ENCODE peak calls at places on chromosome 18, in eight cellular contexts. H is Peyer's patch, T is astrocyte of the spinal cord, I is heart right ventricle, U is suprapubic skin, X is tibial nerve, J is kidney, K is psoas muscle. P is an unnamed sample.

GRCh38 chr18:79106084-79106483 is 36.9 kb downstream of the ATP9B start:
- DNase-seq in U (no peak), T (no peak), K (no peak), I (no peak), J (no peak), H (no peak), X (no peak), P (no peak)

GRCh38 chr18:63162271-63163014 is 157.1 kb downstream of the BCL2 start:
- DNase-seq in J (no peak), K (no peak), U (no peak), H (peak), X (no peak), I (no peak), T (no peak), P (no peak)

GRCh38 chr18:46541626-46542189 is 115.3 kb downstream of the LOXHD1 start:
- DNase-seq in K (no peak), X (no peak), T (no peak), U (no peak), H (no peak), I (no peak), J (no peak), P (no peak)

GRCh38 chr18:5543036-5543671 is 643 bp downstream of the EPB41L3 start:
- DNase-seq in X (no peak), I (no peak), T (no peak), H (no peak), J (peak), U (no peak), K (peak), P (no peak)

GRCh38 chr18:70015127-70015526 is 67.5 kb upstream of the CD226 start:
- DNase-seq in H (no peak), J (no peak), X (no peak), K (no peak), T (no peak), U (no peak), I (peak), P (no peak)

GRCh38 chr18:22563098-22563707 is 145.5 kb upstream of the CTAGE1 start:
- DNase-seq in K (no peak), I (peak), X (no peak), J (no peak), U (no peak), T (peak), H (no peak), P (no peak)

GRCh38 chr18:32661486-32662299 is 111.1 kb downstream of the KLHL14 start:
- DNase-seq in T (peak), J (no peak), H (no peak), I (no peak), X (no peak), U (no peak), K (no peak), P (no peak)

GRCh38 chr18:79393181-79393598 is 2.5 kb upstream of the NFATC1 start:
- DNase-seq in X (peak), K (no peak), J (peak), I (no peak), T (no peak), U (no peak), H (peak), P (no peak)

GRCh38 chr18:49764032-49764431 is 49.3 kb downstream of the ACAA2 start:
- DNase-seq in J (no peak), U (no peak), I (no peak), H (no peak), K (no peak), T (peak), X (no peak), P (no peak)

GRCh38 chr18:5824370-5824984 is 70.8 kb downstream of the TMEM200C start:
- DNase-seq in I (no peak), T (no peak), U (no peak), K (no peak), H (no peak), J (no peak), X (no peak), P (no peak)

GRCh38 chr18:13260114-13260926 is 41.8 kb downstream of the LDLRAD4 start:
- DNase-seq in K (no peak), H (no peak), J (no peak), X (no peak), I (no peak), T (no peak), U (peak), P (peak)

GRCh38 chr18:23259701-23260661 is 124.7 kb downstream of the CABLES1 start:
- DNase-seq in X (peak), I (peak), J (peak), H (peak), U (no peak), K (peak), T (peak), P (peak)

GRCh38 chr18:63949068-63949737 is at the start of gene HMSD:
- DNase-seq in I (no peak), T (peak), U (no peak), H (peak), K (peak), X (peak), J (peak), P (peak)

GRCh38 chr18:26480897-26481795 is 67.2 kb downstream of the KCTD1 start:
- DNase-seq in H (no peak), K (no peak), J (no peak), I (no peak), U (no peak), T (peak), X (no peak), P (no peak)

GRCh38 chr18:21191596-21192307 is 50.3 kb upstream of the GREB1L start:
- DNase-seq in K (peak), I (peak), T (peak), X (no peak), J (no peak), H (no peak), U (no peak), P (peak)

GRCh38 chr18:24470805-24471204 is 10.4 kb downstream of the HRH4 start:
- DNase-seq in U (no peak), T (no peak), I (no peak), X (no peak), H (no peak), K (no peak), J (no peak), P (no peak)

GRCh38 chr18:55234366-55235093 is 275.3 kb upstream of the CCDC68 start:
- DNase-seq in K (peak), H (peak), I (peak), J (peak), T (peak), X (peak), U (peak), P (peak)

GRCh38 chr18:46427216-46427995 is 229.6 kb downstream of the LOXHD1 start:
- DNase-seq in K (no peak), T (no peak), X (no peak), I (no peak), J (no peak), U (no peak), H (no peak), P (peak)

GRCh38 chr18:76958692-76959341 is 136.5 kb downstream of the ZNF236 start:
- DNase-seq in T (no peak), H (no peak), K (no peak), I (peak), J (no peak), U (no peak), X (no peak), P (no peak)

GRCh38 chr18:63975632-63976031 is 5.8 kb downstream of the SERPINB8 start:
- DNase-seq in H (no peak), I (no peak), K (no peak), U (no peak), X (no peak), T (no peak), J (no peak), P (no peak)

GRCh38 chr18:75923169-75923568 is 495.7 kb upstream of the SMIM21 start:
- DNase-seq in K (peak), X (peak), I (peak), U (no peak), J (no peak), T (peak), H (no peak), P (peak)

GRCh38 chr18:25299426-25299825 is 52.5 kb downstream of the ZNF521 start:
- DNase-seq in J (no peak), U (no peak), K (no peak), X (no peak), I (no peak), T (peak), H (no peak), P (no peak)

GRCh38 chr18:51537487-51537886 is 340.0 kb upstream of the MEX3C start:
- DNase-seq in T (no peak), I (peak), H (peak), U (no peak), J (no peak), K (no peak), X (no peak), P (no peak)

GRCh38 chr18:59502222-59502898 is 143.3 kb upstream of the LMAN1 start:
- DNase-seq in T (peak), K (no peak), J (no peak), X (no peak), H (no peak), I (peak), U (no peak), P (no peak)

DNA sequence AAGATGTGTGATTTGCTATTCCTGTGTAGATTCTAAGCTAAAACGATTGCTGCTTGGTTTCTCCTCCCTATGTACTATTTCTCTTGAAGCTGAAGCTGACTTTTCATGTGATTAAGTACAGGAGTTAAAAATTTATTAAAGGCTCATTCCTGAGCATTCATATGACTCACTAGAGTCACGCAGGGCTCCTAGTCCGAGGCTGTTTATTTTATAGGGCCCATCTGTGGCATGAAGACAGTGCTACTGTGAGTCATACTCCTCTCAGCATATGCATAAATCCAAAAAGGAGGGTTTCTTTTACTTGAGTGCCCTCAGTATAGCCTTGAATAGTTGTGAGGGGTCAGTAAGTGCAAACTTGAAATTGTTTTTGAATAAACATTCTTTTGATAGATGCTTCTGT is 378.8 kb downstream of the PTPRM start:
- DNase-seq in T (peak), X (no peak), U (no peak), I (no peak), J (no peak), H (no peak), K (no peak), P (no peak)
- TF ChIP-seq CTCF in T (no peak), X (no peak), U (no peak), I (no peak), J (no peak), H (no peak), K (no peak), P (no peak)

DNA sequence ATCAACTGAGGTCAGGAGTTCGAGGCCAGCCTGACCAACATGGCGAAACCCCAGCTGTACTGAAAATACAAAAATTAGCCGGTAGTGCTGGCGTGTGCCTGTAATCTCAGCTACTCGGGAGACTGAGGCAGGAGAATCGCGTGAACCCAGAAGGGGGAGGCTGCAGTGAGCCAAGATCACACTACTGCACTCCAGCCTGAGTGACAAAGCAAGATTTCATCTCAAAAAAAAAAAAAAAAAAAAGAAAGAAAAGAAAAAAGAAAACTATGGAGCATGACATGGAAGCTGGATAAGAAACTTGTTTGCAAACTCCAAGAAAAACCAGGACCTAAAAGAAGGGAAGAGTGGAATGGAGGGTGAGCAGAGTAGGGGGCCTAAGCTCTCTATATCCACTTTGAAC is 1.9 kb upstream of the CHMP1B start:
- DNase-seq in H (no peak), J (no peak), T (no peak), U (no peak), K (no peak), I (no peak), X (no peak), P (peak)
- H3K4me3 ChIP-seq in H (no peak), J (no peak), T (no peak), U (peak), K (peak), I (no peak), X (no peak), P (no peak)

GRCh38 chr18:57959278-57959677 is 84.7 kb upstream of the NEDD4L start:
- DNase-seq in X (no peak), K (no peak), T (peak), H (peak), I (no peak), J (no peak), U (no peak), P (no peak)
- TF ChIP-seq CTCF in X (no peak), K (no peak), T (peak), H (no peak), I (peak), J (peak), U (no peak), P (no peak)

DNA sequence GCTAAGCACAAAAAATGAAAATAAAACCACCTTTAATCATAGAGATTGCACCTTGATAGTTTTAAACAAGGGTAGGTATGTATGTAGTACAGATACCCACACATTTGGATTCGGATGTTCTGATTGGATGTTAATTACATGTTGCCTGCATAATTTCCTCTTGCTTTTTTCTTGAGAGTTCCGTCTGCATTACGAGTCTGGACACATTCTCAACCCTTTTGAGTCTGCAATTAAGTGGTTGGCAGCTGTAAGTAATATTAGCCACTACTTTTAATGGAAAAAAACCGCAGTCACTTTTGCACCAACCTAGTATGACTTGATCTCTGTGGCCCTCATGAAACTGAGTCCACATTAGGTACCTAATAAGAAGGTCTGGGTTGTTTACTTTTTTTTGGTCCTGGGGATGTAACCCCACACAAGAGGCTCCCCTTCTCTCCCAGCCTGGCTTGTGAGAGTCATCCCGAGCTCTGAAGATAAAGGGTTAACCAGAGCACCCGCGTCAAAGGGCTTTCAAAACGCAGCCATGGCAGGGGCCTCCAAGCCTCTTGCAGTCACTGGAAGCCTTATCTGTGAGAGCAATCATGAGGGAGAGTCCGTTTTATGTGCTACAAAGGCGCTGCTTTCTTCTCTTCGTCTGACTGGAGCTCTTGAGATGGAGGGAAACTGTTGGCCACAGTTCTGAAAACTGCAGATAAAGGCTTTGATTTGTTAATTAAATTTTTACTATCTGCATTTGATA is 217.4 kb downstream of the VAPA start:
- DNase-seq in J (no peak), K (no peak), H (no peak), X (no peak), I (no peak), U (no peak), T (no peak), P (no peak)
- H3K4me3 ChIP-seq in J (no peak), K (peak), H (no peak), X (no peak), I (peak), U (peak), T (no peak), P (no peak)

GRCh38 chr18:56872140-56872539 is 221.0 kb downstream of the WDR7 start:
- DNase-seq in H (no peak), K (no peak), X (no peak), I (no peak), J (no peak), U (no peak), T (no peak), P (no peak)
- TF ChIP-seq CTCF in H (no peak), K (no peak), X (no peak), I (no peak), J (no peak), U (no peak), T (no peak), P (no peak)

GRCh38 chr18:58496231-58496630 is 132.7 kb downstream of the ALPK2 start:
- DNase-seq in X (no peak), T (peak), I (no peak), H (no peak), U (no peak), J (no peak), K (no peak), P (no peak)
- H3K4me3 ChIP-seq in X (no peak), T (no peak), I (no peak), H (no peak), U (no peak), J (no peak), K (no peak), P (no peak)

DNA sequence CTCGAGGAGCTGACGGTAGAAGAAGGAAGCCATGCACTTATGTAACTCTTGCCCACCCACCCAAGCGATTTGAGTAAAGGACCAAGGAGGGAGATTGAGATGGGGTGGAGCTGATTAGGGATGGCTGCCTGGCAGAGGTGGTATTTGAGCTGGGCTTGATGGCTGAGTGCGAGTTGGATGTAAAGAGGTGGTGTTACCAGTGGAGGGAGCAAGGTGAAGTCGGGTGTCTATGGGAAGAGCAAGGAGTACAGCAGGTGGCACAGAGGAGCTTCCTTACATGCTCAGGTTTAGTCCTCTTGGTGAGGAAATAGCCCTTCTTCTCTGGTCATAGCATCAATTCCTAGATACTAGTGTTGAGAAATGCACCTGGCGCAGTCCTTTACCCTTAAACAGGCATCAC is 294.2 kb upstream of the SKOR2 start:
- DNase-seq in T (no peak), K (no peak), H (no peak), U (no peak), J (no peak), X (no peak), I (no peak), P (no peak)
- TF ChIP-seq CTCF in T (no peak), K (no peak), H (no peak), U (no peak), J (no peak), X (no peak), I (no peak), P (no peak)